ENCODE peak calls at places on chromosomes 4 and X, in six cellular contexts. U is HFFc6, C is GM13977, J is HTR-8/SVneo, Z is mesothelial cell of epicardium, B is HS-5. S is an unnamed sample.

GRCh38 chr4:145722561-145722960 is 42.6 kb downstream of the C4orf51 start:
- DNase-seq in Z (no peak), C (no peak), J (no peak), U (no peak), B (no peak), S (no peak)

GRCh38 chrX:133215747-133216146 is 2.4 kb downstream of the TFDP3 start:
- DNase-seq in C (no peak), J (no peak), U (no peak), Z (no peak), B (no peak), S (no peak)

GRCh38 chr4:102578819-102579218 is 77.7 kb downstream of the NFKB1 start:
- DNase-seq in U (no peak), B (no peak), J (no peak), C (no peak), Z (no peak), S (no peak)

GRCh38 chr4:37279894-37280592 is 35.5 kb downstream of the NWD2 start:
- DNase-seq in J (no peak), B (no peak), Z (no peak), U (no peak), C (no peak), S (no peak)

GRCh38 chr4:57425610-57426009 is 315.4 kb upstream of the IGFBP7 start:
- DNase-seq in U (no peak), J (no peak), B (peak), Z (no peak), C (no peak), S (no peak)

GRCh38 chrX:2374086-2374485 is 126.7 kb downstream of the DHRSX start:
- DNase-seq in C (no peak), J (no peak), Z (no peak), U (peak), B (no peak), S (no peak)

GRCh38 chr4:46648088-46648744 is 258.3 kb upstream of the GABRA2 start:
- DNase-seq in C (peak), U (no peak), B (no peak), Z (no peak), J (peak), S (no peak)

GRCh38 chrX:18668468-18668867 is 3.4 kb downstream of the RS1 start:
- DNase-seq in J (no peak), C (peak), U (no peak), Z (no peak), B (no peak), S (no peak)

GRCh38 chr4:78551420-78552351 is at the start of gene ANXA3:
- DNase-seq in U (no peak), J (no peak), B (no peak), C (peak), Z (peak), S (peak)

GRCh38 chr4:15963568-15963967 is 593 bp upstream of the FGFBP2 start:
- DNase-seq in U (no peak), J (no peak), Z (no peak), C (peak), B (no peak), S (no peak)

GRCh38 chrX:97806238-97806637 is 922.5 kb downstream of the RPA4 start:
- DNase-seq in Z (no peak), U (peak), C (no peak), B (no peak), J (no peak), S (no peak)

GRCh38 chr4:15833801-15834200 is 55.7 kb downstream of the CD38 start:
- DNase-seq in Z (no peak), U (no peak), J (no peak), B (no peak), C (no peak), S (no peak)

GRCh38 chrX:64975989-64976672 is at the start of gene ZC4H2:
- DNase-seq in Z (peak), C (peak), B (peak), U (peak), J (peak), S (peak)

GRCh38 chr4:187236491-187236890 is 512.8 kb upstream of the FAT1 start:
- DNase-seq in B (peak), U (peak), J (peak), Z (no peak), C (no peak), S (no peak)

GRCh38 chrX:114906978-114907510 is 110.4 kb downstream of the IL13RA2 start:
- DNase-seq in J (no peak), U (no peak), C (no peak), B (no peak), Z (no peak), S (no peak)

GRCh38 chr4:74446193-74446868 is 1.4 kb downstream of the AREG start:
- DNase-seq in Z (no peak), J (no peak), C (no peak), B (no peak), U (no peak), S (no peak)